ENCODE peak calls at places on chromosomes 6 and 20, in four cellular contexts. One of them, this sample, is unnamed. For H3K4me1, the result is how much of the 10 kb centered on the place peaks cover.

GRCh38 chr6:21931641-21932335 is 338.2 kb downstream of the SOX4 start:
- DNase-seq in uterus: no peak
- DNase-seq in SK-N-SH: no peak
- DNase-seq in CD8-positive, alpha-beta T cell: no peak
- DNase-seq in this sample: no peak

GRCh38 chr6:155530219-155530834 is 74.7 kb upstream of the NOX3 start:
- DNase-seq in uterus: no peak
- DNase-seq in CD8-positive, alpha-beta T cell: no peak
- DNase-seq in SK-N-SH: peak
- DNase-seq in this sample: no peak

GRCh38 chr6:13044390-13044789 is 283.9 kb downstream of the TBC1D7 start:
- DNase-seq in SK-N-SH: no peak
- DNase-seq in uterus: no peak
- DNase-seq in CD8-positive, alpha-beta T cell: no peak
- DNase-seq in this sample: no peak

GRCh38 chr20:62814709-62815065 is 2.2 kb upstream of the COL9A3 start:
- DNase-seq in uterus: no peak
- DNase-seq in CD8-positive, alpha-beta T cell: no peak
- DNase-seq in SK-N-SH: no peak
- DNase-seq in this sample: peak

GRCh38 chr20:50592282-50593004 is 82.3 kb downstream of the PTPN1 start:
- DNase-seq in uterus: peak
- DNase-seq in SK-N-SH: no peak
- DNase-seq in CD8-positive, alpha-beta T cell: no peak
- DNase-seq in this sample: peak

GRCh38 chr6:137660296-137660731 is 166.1 kb upstream of the OLIG3 start:
- DNase-seq in uterus: no peak
- DNase-seq in SK-N-SH: no peak
- DNase-seq in CD8-positive, alpha-beta T cell: no peak
- DNase-seq in this sample: no peak

GRCh38 chr6:81562169-81562568 is 190.3 kb downstream of the TENT5A start:
- DNase-seq in uterus: peak
- DNase-seq in SK-N-SH: no peak
- DNase-seq in CD8-positive, alpha-beta T cell: no peak
- DNase-seq in this sample: no peak

GRCh38 chr6:121971886-121972285 is 427.6 kb upstream of the HSF2 start:
- DNase-seq in uterus: no peak
- DNase-seq in CD8-positive, alpha-beta T cell: no peak
- DNase-seq in SK-N-SH: no peak
- DNase-seq in this sample: no peak

GRCh38 chr20:63005862-63006564 is 751 bp downstream of the BHLHE23 start:
- DNase-seq in CD8-positive, alpha-beta T cell: no peak
- DNase-seq in uterus: no peak
- DNase-seq in SK-N-SH: no peak
- DNase-seq in this sample: no peak

GRCh38 chr6:73079611-73079955 is 145.7 kb downstream of the KHDC1L start:
- DNase-seq in SK-N-SH: no peak
- DNase-seq in uterus: no peak
- DNase-seq in CD8-positive, alpha-beta T cell: no peak
- DNase-seq in this sample: no peak

GRCh38 chr6:31763617-31763940 is 1.1 kb downstream of the SAPCD1 start:
- DNase-seq in SK-N-SH: no peak
- DNase-seq in uterus: no peak
- DNase-seq in CD8-positive, alpha-beta T cell: no peak
- DNase-seq in this sample: no peak

GRCh38 chr20:44959082-44959895 is 908 bp downstream of the TOMM34 start:
- DNase-seq in uterus: no peak
- DNase-seq in CD8-positive, alpha-beta T cell: peak
- DNase-seq in SK-N-SH: peak
- DNase-seq in this sample: no peak

GRCh38 chr6:18016133-18016532 is 28.7 kb upstream of the KIF13A start:
- DNase-seq in SK-N-SH: no peak
- DNase-seq in uterus: no peak
- DNase-seq in CD8-positive, alpha-beta T cell: no peak
- DNase-seq in this sample: no peak

GRCh38 chr6:167416676-167417430 is 92.0 kb downstream of the TTLL2 start:
- DNase-seq in SK-N-SH: peak
- DNase-seq in uterus: no peak
- DNase-seq in CD8-positive, alpha-beta T cell: no peak
- DNase-seq in this sample: no peak

GRCh38 chr6:154508573-154509375 is 1.7 kb downstream of the CNKSR3 start:
- DNase-seq in SK-N-SH: peak
- DNase-seq in CD8-positive, alpha-beta T cell: no peak
- DNase-seq in uterus: no peak
- DNase-seq in this sample: no peak

GRCh38 chr20:44433751-44434538 is 41.7 kb upstream of the TTPAL start:
- DNase-seq in CD8-positive, alpha-beta T cell: no peak
- DNase-seq in SK-N-SH: no peak
- DNase-seq in uterus: no peak
- DNase-seq in this sample: no peak

GRCh38 chr6:53361549-53362031 is 12.8 kb upstream of the ELOVL5 start:
- DNase-seq in CD8-positive, alpha-beta T cell: peak
- DNase-seq in uterus: no peak
- DNase-seq in SK-N-SH: no peak
- DNase-seq in this sample: no peak

GRCh38 chr6:41232667-41233066 is 4.5 kb downstream of the TREML4 start:
- DNase-seq in uterus: no peak
- DNase-seq in CD8-positive, alpha-beta T cell: no peak
- DNase-seq in SK-N-SH: no peak
- DNase-seq in this sample: no peak

GRCh38 chr6:41355952-41356351 is 20.5 kb downstream of the NCR2 start:
- DNase-seq in CD8-positive, alpha-beta T cell: peak
- DNase-seq in SK-N-SH: no peak
- DNase-seq in uterus: no peak
- DNase-seq in this sample: no peak

GRCh38 chr6:44253307-44254101 is 3.8 kb downstream of the SLC35B2 start:
- DNase-seq in CD8-positive, alpha-beta T cell: no peak
- DNase-seq in SK-N-SH: no peak
- DNase-seq in uterus: no peak
- DNase-seq in this sample: no peak

GRCh38 chr20:19453781-19454310 is 241.4 kb downstream of the SLC24A3 start:
- DNase-seq in uterus: peak
- DNase-seq in CD8-positive, alpha-beta T cell: no peak
- DNase-seq in SK-N-SH: no peak
- DNase-seq in this sample: no peak

DNA sequence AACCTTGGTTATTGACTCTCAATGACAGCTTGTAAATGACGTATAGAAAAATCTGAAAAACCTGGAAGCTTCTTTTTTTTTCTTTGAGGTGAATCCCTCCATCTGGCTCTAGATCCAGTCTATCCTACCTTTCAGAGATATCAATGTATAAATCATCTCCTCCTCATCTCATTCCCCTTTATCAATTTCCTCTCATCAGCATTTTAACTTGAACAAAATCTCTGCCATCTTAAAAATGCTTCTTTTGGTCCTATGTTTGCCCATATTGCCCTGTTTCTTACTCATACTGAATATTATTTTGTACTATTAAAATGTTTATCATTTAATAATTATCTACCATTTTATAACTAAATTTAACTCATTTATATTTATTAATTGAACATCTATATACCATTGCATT is 306.7 kb upstream of the TSHZ2 start:
- DNase-seq in CD8-positive, alpha-beta T cell: no peak
- DNase-seq in SK-N-SH: no peak
- DNase-seq in uterus: no peak
- DNase-seq in this sample: no peak
- H3K4me3 ChIP-seq in CD8-positive, alpha-beta T cell: no peak
- H3K4me3 ChIP-seq in SK-N-SH: no peak
- H3K4me3 ChIP-seq in uterus: no peak
- H3K4me3 ChIP-seq in this sample: no peak

DNA sequence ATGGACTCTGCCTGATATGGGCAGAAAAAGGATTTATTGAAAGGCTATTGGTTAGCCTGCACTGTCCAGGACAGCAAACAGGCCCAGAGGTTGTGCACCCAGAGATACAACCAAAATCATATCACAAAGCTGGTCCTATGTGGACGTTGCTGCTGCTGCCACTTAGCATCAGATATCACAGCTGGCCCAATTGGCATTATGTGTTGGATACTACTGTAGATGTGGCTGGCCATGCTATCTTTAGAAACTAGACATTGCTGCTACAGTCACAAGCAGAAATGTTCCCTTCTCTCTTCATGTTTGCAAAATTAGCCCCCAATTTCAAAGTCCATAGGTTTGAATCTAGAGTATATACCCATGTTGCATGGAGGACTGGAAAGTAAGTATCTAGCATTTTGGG is 42.2 kb upstream of the CEP85L start:
- DNase-seq in CD8-positive, alpha-beta T cell: no peak
- DNase-seq in uterus: no peak
- DNase-seq in SK-N-SH: no peak
- DNase-seq in this sample: no peak
- H3K4me1 ChIP-seq in CD8-positive, alpha-beta T cell: under half
- H3K4me1 ChIP-seq in uterus: under half
- H3K4me1 ChIP-seq in SK-N-SH: under half
- H3K4me1 ChIP-seq in this sample: under half

DNA sequence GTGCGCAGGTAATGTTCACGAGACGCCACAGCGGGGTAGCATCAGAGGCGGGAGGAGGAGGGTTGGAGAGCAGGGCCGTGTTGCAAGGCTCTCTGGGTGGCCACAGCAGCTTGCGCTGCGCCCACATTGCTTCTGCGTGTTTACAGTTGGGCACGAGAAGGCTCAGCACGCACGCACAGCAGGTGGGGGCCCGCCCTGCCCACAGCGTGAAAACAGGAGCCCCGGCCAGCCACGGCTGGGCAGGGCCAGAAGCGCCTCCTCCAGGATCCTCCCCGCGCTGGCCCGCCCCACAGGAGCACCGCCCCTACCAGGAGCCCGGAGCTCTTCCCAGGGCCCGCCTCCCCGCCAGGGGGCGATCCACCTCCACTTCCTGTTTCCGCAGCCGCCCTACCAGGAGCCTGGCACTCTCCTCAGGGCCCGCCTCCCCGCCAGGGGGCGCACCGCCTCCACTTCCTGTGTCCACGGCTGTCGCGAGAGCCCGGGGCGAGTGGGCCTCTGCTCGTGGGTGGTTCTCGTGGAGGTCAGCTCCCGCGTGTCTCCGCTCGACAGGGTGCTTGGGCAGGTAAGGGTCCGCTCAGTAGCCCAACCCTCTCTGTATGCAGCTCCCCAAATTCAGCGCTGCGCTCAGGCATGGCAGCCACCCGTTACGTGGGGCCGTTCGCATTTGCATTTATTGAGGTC is at the start of gene FAM50B:
- DNase-seq in SK-N-SH: peak
- DNase-seq in CD8-positive, alpha-beta T cell: peak
- DNase-seq in uterus: peak
- DNase-seq in this sample: peak
- H3K4me3 ChIP-seq in SK-N-SH: peak
- H3K4me3 ChIP-seq in CD8-positive, alpha-beta T cell: peak
- H3K4me3 ChIP-seq in uterus: peak
- H3K4me3 ChIP-seq in this sample: peak

GRCh38 chr6:157323924-157324276 is 581 bp upstream of the TMEM242 start:
- DNase-seq in CD8-positive, alpha-beta T cell: peak
- DNase-seq in uterus: peak
- DNase-seq in SK-N-SH: peak
- DNase-seq in this sample: peak
- H3K4me1 ChIP-seq in CD8-positive, alpha-beta T cell: under half
- H3K4me1 ChIP-seq in uterus: under half
- H3K4me1 ChIP-seq in SK-N-SH: under half
- H3K4me1 ChIP-seq in this sample: under half

This sample was measured in RWPE2.